ENCODE peak calls at places on chromosomes 13 and 19, in five cellular contexts. Z is mucosa of descending colon, E is tibial nerve, I is nephron progenitor cell, F is Calu3. R is an unnamed sample.

GRCh38 chr13:101707659-101708058 is 255.2 kb downstream of the ITGBL1 start:
- DNase-seq in I (no peak), F (no peak), E (no peak), Z (no peak), R (no peak)

GRCh38 chr19:31109626-31110025 is 239.6 kb downstream of the TSHZ3 start:
- DNase-seq in F (no peak), Z (no peak), E (no peak), I (no peak), R (no peak)

GRCh38 chr13:83117046-83117445 is 765.2 kb downstream of the SLITRK1 start:
- DNase-seq in I (no peak), Z (no peak), E (no peak), F (no peak), R (no peak)

GRCh38 chr13:66940113-66940512 is 290.0 kb downstream of the PCDH9 start:
- DNase-seq in I (no peak), E (no peak), Z (no peak), F (peak), R (no peak)

GRCh38 chr19:47650695-47651094 is 41.8 kb downstream of the BICRA start:
- DNase-seq in E (no peak), Z (no peak), F (no peak), I (no peak), R (no peak)

GRCh38 chr19:16052353-16052752 is 23.9 kb upstream of the TPM4 start:
- DNase-seq in Z (no peak), E (no peak), I (no peak), F (no peak), R (no peak)

GRCh38 chr19:17872251-17873001 is 681 bp downstream of the SLC5A5 start:
- DNase-seq in E (no peak), F (no peak), Z (peak), I (no peak), R (no peak)

GRCh38 chr19:18058208-18059009 is 28.3 kb downstream of the IL12RB1 start:
- DNase-seq in F (peak), E (peak), I (peak), Z (peak), R (peak)

GRCh38 chr19:1295169-1296012 is 9.7 kb downstream of the EFNA2 start:
- DNase-seq in F (no peak), E (no peak), Z (no peak), I (peak), R (no peak)

GRCh38 chr19:21626924-21627697 is 121.7 kb downstream of the ZNF429 start:
- DNase-seq in F (no peak), I (no peak), E (no peak), Z (no peak), R (no peak)

GRCh38 chr13:113625965-113626661 is 31.9 kb downstream of the ATP4B start:
- DNase-seq in F (no peak), I (no peak), Z (no peak), E (no peak), R (peak)

GRCh38 chr19:48812094-48812929 is 1.5 kb upstream of the BCAT2 start:
- DNase-seq in E (peak), Z (peak), I (peak), F (peak), R (peak)

GRCh38 chr19:38743394-38744297 is 628 bp downstream of the CAPN12 start:
- DNase-seq in I (no peak), E (no peak), F (no peak), Z (no peak), R (no peak)

GRCh38 chr19:35557539-35558399 is 5.7 kb downstream of the ATP4A start:
- DNase-seq in Z (peak), I (peak), E (no peak), F (peak), R (peak)

GRCh38 chr19:55216461-55217198 is 7.3 kb upstream of the PTPRH start:
- DNase-seq in F (peak), I (peak), Z (peak), E (peak), R (peak)

GRCh38 chr13:81051873-81052272 is 710.9 kb upstream of the SPRY2 start:
- DNase-seq in E (no peak), F (no peak), Z (no peak), I (no peak), R (no peak)

GRCh38 chr19:38463365-38463764 is 29.9 kb downstream of the RYR1 start:
- DNase-seq in F (no peak), Z (no peak), I (no peak), E (no peak), R (no peak)

GRCh38 chr13:64817721-64818120 is 2412.4 kb downstream of the PCDH9 start:
- DNase-seq in E (no peak), F (no peak), I (no peak), Z (no peak), R (peak)

DNA sequence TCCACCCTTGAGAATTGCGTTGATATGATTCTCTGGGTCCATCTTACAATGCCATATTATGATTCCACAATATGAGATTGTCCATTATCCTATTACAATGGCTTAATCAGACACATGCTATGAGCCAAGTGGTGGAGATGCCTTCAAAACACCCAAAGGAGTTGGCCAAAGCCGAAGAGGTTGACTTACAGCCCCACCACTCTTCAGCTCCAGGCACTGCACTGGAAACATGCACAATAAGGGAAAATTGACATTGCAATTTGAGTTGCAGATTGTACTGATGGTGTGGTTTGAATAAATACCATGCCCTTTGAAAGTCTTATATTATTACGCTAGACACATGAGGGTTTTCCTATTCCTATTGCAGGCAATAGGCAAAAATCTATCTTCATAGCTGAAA is 75.4 kb upstream of the TNFSF11 start:
- DNase-seq in I (no peak), E (no peak), F (no peak), Z (no peak), R (peak)
- TF ChIP-seq CTCF in I (no peak), E (no peak), F (no peak), Z (no peak), R (peak)

DNA sequence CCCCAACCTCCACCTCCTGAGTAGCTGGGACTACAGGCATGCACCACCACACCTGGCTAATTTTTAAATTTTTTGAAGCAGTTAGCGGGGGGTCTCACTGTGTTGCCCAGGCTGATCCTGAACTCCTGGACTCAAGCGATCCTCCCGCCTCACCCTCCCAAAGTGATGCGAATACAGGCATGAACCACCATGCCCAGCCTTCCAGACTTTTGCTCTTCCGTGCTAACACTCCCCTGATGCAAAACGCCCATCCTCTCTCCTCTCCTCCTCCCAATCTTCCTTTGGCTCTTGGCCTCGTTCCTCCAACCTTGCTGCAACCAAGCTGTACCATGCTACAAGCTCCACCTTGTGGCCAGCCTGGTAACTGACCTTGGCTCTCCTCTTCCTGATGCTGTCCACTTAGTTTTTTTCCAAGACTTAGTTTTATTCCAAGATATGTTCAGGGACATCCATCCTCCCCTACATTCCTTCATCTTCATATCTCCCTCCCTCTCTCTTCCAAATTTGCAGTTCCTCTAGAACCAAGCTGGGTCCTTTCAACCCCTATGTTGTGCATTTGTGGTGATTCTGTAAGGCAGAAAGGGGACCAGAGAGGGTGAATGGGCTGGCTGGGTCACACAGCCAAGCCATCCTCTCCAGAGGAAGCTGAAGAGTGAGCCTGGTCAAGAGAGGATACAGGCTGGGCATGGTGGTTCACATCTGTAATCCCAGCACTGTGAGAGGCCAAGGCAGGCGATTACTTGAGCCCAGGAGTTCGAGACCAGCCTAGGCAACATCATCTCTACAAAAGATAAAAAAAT is 32.8 kb downstream of the TINCR start:
- DNase-seq in E (no peak), F (peak), I (peak), Z (no peak), R (peak)
- TF ChIP-seq CTCF in E (no peak), F (peak), I (peak), Z (no peak), R (peak)

GRCh38 chr13:26752671-26753070 is 7.9 kb downstream of the GPR12 start:
- DNase-seq in E (no peak), Z (no peak), F (no peak), I (no peak), R (no peak)
- TF ChIP-seq CTCF in E (no peak), Z (no peak), F (no peak), I (no peak), R (no peak)

GRCh38 chr13:88887045-88887662 is 1216.0 kb downstream of the SLITRK5 start:
- DNase-seq in E (no peak), Z (no peak), F (no peak), I (no peak), R (no peak)
- TF ChIP-seq CTCF in E (no peak), Z (no peak), F (no peak), I (no peak), R (no peak)

R was measured in fibroblast of the aortic adventitia.